ENCODE peak calls at places on chromosomes 6 and 20, in six cellular contexts. Y is bronchial epithelial cell, L is fibroblast of pulmonary artery, C is AG04450, E is heart right ventricle, T is body of pancreas. B is an unnamed sample.

GRCh38 chr20:48246391-48246790 is 461.1 kb upstream of the SULF2 start:
- DNase-seq in T (no peak), E (no peak), C (no peak), Y (no peak), L (no peak), B (no peak)

GRCh38 chr6:39902136-39902535 is 32.1 kb downstream of the MOCS1 start:
- DNase-seq in E (no peak), L (no peak), Y (no peak), T (no peak), C (no peak), B (no peak)

GRCh38 chr6:169831450-169832246 is 80.2 kb downstream of the ERMARD start:
- DNase-seq in T (peak; percentile 76), E (peak; percentile 69), L (peak; percentile 70), C (peak; percentile 3), Y (peak; percentile 57), B (peak; percentile 67)

GRCh38 chr6:15440040-15440439 is 194.2 kb downstream of the JARID2 start:
- DNase-seq in C (no peak), Y (no peak), L (no peak), T (no peak), E (no peak), B (no peak)

GRCh38 chr20:61861858-61862257 is 203.8 kb downstream of the TAF4 start:
- DNase-seq in L (no peak), C (no peak), Y (no peak), T (no peak), E (no peak), B (no peak)

GRCh38 chr20:8082025-8082424 is 50.0 kb upstream of the PLCB1 start:
- DNase-seq in C (no peak), Y (peak; percentile 24), E (no peak), L (peak; percentile 48), T (no peak), B (peak; percentile 21)

GRCh38 chr20:45300961-45301360 is 5.7 kb upstream of the RBPJL start:
- DNase-seq in E (no peak), Y (peak; percentile 31), C (no peak), L (peak; percentile 28), T (no peak), B (peak; percentile 39)

GRCh38 chr6:111870751-111871064 is 2.5 kb downstream of the FYN start:
- DNase-seq in C (no peak), L (no peak), Y (no peak), E (no peak), T (no peak), B (no peak)

GRCh38 chr6:143337201-143337949 is 113.1 kb downstream of the ADAT2 start:
- DNase-seq in T (peak; percentile 18), L (peak; percentile 23), Y (peak; percentile 40), C (no peak), E (peak; percentile 18), B (peak; percentile 49)

GRCh38 chr20:23362392-23363256 is 642 bp downstream of the GZF1 start:
- DNase-seq in C (no peak), Y (no peak), L (peak; percentile 34), E (peak; percentile 34), T (peak; percentile 55), B (peak; percentile 14)

GRCh38 chr20:49448917-49449316 is 33.6 kb downstream of the KCNB1 start:
- DNase-seq in T (no peak), L (no peak), C (no peak), Y (no peak), E (no peak), B (peak; percentile 11)

GRCh38 chr6:63598001-63598250 is 25.6 kb downstream of the LOC128125822 start:
- DNase-seq in E (no peak), L (no peak), C (no peak), Y (no peak), T (no peak), B (no peak)

GRCh38 chr20:17177341-17177740 is 49.5 kb upstream of the PCSK2 start:
- DNase-seq in C (no peak), E (no peak), Y (no peak), L (no peak), T (no peak), B (no peak)

GRCh38 chr20:50110141-50111047 is 2.6 kb downstream of the UBE2V1 start:
- DNase-seq in L (peak; percentile 46), C (no peak), T (peak; percentile 84), E (no peak), Y (peak; percentile 66), B (peak; percentile 78)

GRCh38 chr20:42475773-42476172 is 713.9 kb downstream of the PTPRT start:
- DNase-seq in E (no peak), C (no peak), T (no peak), L (no peak), Y (no peak), B (no peak)

GRCh38 chr6:47197672-47198640 is 111.7 kb downstream of the TNFRSF21 start:
- DNase-seq in L (no peak), T (peak; percentile 20), C (no peak), E (no peak), Y (peak; percentile 77), B (no peak)

GRCh38 chr6:18327621-18328548 is 59.3 kb upstream of the RNF144B start:
- DNase-seq in L (peak; percentile 12), Y (peak; percentile 60), C (no peak), E (no peak), T (peak; percentile 20), B (peak; percentile 28)

GRCh38 chr6:34386316-34387137 is 5.9 kb downstream of the NUDT3 start:
- DNase-seq in C (peak; percentile 70), E (no peak), L (peak; percentile 95), T (no peak), Y (peak; percentile 75), B (peak; percentile 84)

GRCh38 chr20:50267041-50267865 is 76.6 kb downstream of the CEBPB start:
- DNase-seq in E (no peak), T (peak; percentile 84), L (peak; percentile 70), Y (peak; percentile 41), C (no peak), B (peak; percentile 43)

GRCh38 chr20:29326376-29327070 is 1930.9 kb upstream of the DEFB115 start:
- DNase-seq in C (no peak), Y (no peak), E (no peak), T (no peak), L (no peak), B (no peak)

GRCh38 chr20:64212750-64213149 is 42.8 kb upstream of the PCMTD2 start:
- DNase-seq in E (peak; percentile 74), L (peak; percentile 58), T (peak; percentile 61), C (no peak), Y (peak; percentile 17), B (no peak)

GRCh38 chr6:109795994-109796555 is 105.0 kb downstream of the FIG4 start:
- DNase-seq in Y (no peak), L (peak; percentile 48), E (no peak), T (no peak), C (no peak), B (no peak)

GRCh38 chr6:25278557-25278913 is 639 bp upstream of the CARMIL1 start:
- DNase-seq in Y (no peak), L (no peak), T (peak; percentile 15), C (no peak), E (no peak), B (peak; percentile 55)

GRCh38 chr6:90098025-90098474 is 198.6 kb downstream of the BACH2 start:
- DNase-seq in C (peak; percentile 71), E (peak; percentile 39), Y (peak; percentile 95), T (peak; percentile 25), L (peak; percentile 91), B (peak; percentile 96)

GRCh38 chr20:15627089-15627488 is 946.2 kb downstream of the KIF16B start:
- DNase-seq in C (no peak), T (no peak), E (no peak), L (no peak), Y (no peak), B (no peak)

GRCh38 chr6:170421921-170422320 is 115.4 kb downstream of the FAM120B start:
- DNase-seq in Y (no peak), T (no peak), E (no peak), L (no peak), C (no peak), B (no peak)

GRCh38 chr6:15462717-15463525 is 199.9 kb downstream of the DTNBP1 start:
- DNase-seq in E (no peak), T (no peak), L (peak; percentile 23), Y (no peak), C (no peak), B (no peak)

DNA sequence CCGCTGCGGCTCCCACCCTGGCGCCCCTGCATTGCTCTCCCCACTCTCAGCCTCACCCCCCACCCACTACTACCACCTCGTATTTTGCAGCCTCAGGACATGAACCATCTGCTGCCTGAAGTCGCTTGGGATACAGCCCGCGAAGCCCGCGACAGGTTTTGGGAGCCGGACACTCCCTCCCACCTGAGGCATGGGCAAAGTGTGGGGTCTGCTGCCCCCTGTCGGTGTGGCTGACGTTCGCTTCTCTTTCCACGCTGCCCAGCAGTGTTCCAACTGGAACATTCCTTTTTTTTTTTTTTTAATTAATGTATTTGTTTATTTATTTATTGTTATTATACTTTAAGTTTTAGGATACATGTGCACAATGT is 15.3 kb upstream of the LPA start:
- DNase-seq in C (no peak), Y (no peak), T (peak; percentile 56), L (no peak), E (no peak), B (peak; percentile 31)
- TF ChIP-seq CTCF in C (no peak), Y (peak; percentile 67), T (peak; percentile 50), L (no peak), E (peak; percentile 21), B (peak; percentile 53)

GRCh38 chr20:59573837-59574236 is 30.5 kb upstream of the PHACTR3 start:
- DNase-seq in E (no peak), C (no peak), Y (no peak), T (no peak), L (no peak), B (no peak)
- H3K4me3 ChIP-seq in E (no peak overlapping the region), C (no peak overlapping the region), Y (no peak overlapping the region), T (no peak overlapping the region), L (no peak overlapping the region), B (no peak overlapping the region)

DNA sequence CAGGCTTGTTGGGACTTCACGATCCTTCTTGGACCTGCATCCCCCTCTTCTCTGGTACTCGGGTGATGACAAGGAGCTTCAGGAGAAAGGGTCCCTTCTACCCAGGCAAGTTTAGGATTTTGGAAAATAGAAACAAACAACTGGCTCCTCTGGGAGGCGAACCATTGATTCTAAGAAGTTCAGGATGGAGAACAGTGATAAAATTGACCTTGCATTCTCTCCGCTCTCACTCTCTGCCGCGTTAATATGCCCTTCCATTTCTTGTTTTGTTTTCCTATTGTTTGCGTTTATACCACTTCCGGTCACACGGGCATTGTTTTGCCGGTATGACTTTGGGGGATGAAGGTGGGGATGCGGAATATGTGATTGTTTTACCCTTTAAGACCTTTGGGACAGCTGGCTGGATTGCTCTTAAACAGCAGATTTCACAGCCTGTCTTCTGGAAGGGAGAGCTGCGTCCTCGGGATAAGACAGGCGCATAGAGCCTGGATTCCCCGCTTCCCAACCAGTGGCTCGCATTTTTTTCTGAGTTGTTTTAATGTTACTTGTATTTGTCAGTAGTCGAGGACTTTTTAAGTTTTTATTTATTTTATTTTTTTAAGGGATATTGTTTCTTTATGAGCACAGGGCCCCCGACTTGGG is 144.3 kb upstream of the ZNF184 start:
- DNase-seq in L (peak; percentile 47), E (no peak), Y (peak; percentile 23), T (no peak), C (no peak), B (peak; percentile 35)
- TF ChIP-seq CTCF in L (no peak), E (no peak), Y (no peak), T (no peak), C (no peak), B (no peak)

DNA sequence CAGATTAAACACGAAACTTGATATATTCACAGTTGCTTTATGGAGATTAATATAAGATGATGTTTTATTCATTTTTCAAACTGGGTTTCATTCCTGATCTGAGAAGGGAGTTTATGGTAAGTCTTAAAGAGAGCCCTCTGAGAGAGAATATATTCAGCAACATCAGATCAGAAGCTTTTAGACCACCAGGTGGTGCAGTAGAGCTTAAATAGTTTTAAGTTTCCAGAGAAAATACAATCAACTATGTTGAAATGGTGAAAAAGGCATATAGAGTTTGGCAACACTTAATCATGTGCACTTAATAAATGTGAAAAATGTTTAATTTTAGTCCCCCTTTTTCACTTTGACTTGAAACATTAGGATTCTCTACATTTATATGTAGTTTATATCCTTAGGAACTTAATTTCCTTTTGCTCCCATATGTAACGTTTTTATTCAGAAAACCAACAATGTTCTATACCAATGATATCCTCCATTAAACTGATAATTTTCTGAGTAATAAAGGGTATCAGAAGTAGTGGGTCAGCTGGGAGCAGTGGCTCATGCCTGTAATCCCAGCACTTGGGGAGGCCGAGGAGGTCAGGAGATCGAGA is 86.3 kb upstream of the CLDN20 start:
- DNase-seq in L (peak; percentile 89), T (peak; percentile 26), E (peak; percentile 42), Y (peak; percentile 61), C (peak; percentile 55), B (peak; percentile 71)
- H3K4me3 ChIP-seq in L (no peak overlapping the region), T (no peak overlapping the region), E (no peak overlapping the region), Y (no peak overlapping the region), C (no peak overlapping the region), B (no peak overlapping the region)

B was measured in epithelial cell of esophagus.